ENCODE peak calls at places on chromosomes 1 and 21, in nine cellular contexts. H is H4; T is NCI-H226; O is progenitor cell of endocrine pancreas; X is Karpas-422; A is stimulated activated CD4-positive, alpha-beta T cell treated with anti-CD3 and anti-CD28 coated beads, Interleukin-1b, Interleukin-23, amount 100 ng/mL, for 4 hours; U is dorsolateral prefrontal cortex; Y is Ammon's horn; N is amniotic stem cell. F is an unnamed sample.

GRCh38 chr1:221315330-221315729 is 426.6 kb downstream of the DUSP10 start:
- DNase-seq in H (no peak), T (no peak), O (no peak), X (no peak), A (no peak), U (no peak), Y (no peak), N (peak; percentile 57), F (no peak)

GRCh38 chr1:173666646-173667045 is 3.0 kb downstream of the ANKRD45 start:
- DNase-seq in H (no peak), T (no peak), O (no peak), X (no peak), A (no peak), U (no peak), Y (no peak), N (no peak), F (no peak)

GRCh38 chr1:1121611-1122077 is 5.8 kb upstream of the C1orf159 start:
- DNase-seq in H (no peak), T (no peak), O (no peak), X (no peak), A (no peak), U (no peak), Y (no peak), N (no peak), F (no peak)

GRCh38 chr1:27596261-27596660 is 7.7 kb downstream of the AHDC1 start:
- DNase-seq in H (no peak), T (no peak), O (no peak), X (no peak), A (no peak), U (no peak), Y (no peak), N (no peak), F (no peak)

GRCh38 chr1:243267346-243268283 is 11.8 kb downstream of the SDCCAG8 start:
- DNase-seq in H (no peak), T (peak; percentile 13), O (no peak), X (peak; percentile 56), A (no peak), U (no peak), Y (peak; percentile 31), N (no peak), F (no peak)

GRCh38 chr1:211420845-211421454 is 71.0 kb downstream of the RD3 start:
- DNase-seq in H (no peak), T (no peak), O (no peak), X (no peak), A (no peak), U (no peak), Y (no peak), N (no peak), F (no peak)

GRCh38 chr1:106439475-106439874 is 617.0 kb upstream of the PRMT6 start:
- DNase-seq in H (peak; percentile 8), T (no peak), O (no peak), X (no peak), A (no peak), U (no peak), Y (peak; percentile 2), N (no peak), F (no peak)

GRCh38 chr1:51235611-51236547 is at the start of gene RNF11:
- DNase-seq in H (peak; percentile 90), T (peak; percentile 86), O (peak; percentile 84), X (peak; percentile 96), A (peak; percentile 84), U (peak; percentile 93), Y (peak; percentile 96), N (peak; percentile 82), F (peak; percentile 86)

GRCh38 chr1:5971471-5972197 is 20.6 kb downstream of the NPHP4 start:
- DNase-seq in H (no peak), T (no peak), O (no peak), X (no peak), A (no peak), U (peak; percentile 24), Y (no peak), N (no peak), F (no peak)

GRCh38 chr1:16718908-16719533 is 21.3 kb upstream of the RNU1-4 start:
- DNase-seq in H (peak; percentile 11), T (no peak), O (no peak), X (peak; percentile 41), A (no peak), U (no peak), Y (peak; percentile 2), N (no peak), F (no peak)

GRCh38 chr1:31617917-31618746 is 643 bp downstream of the HCRTR1 start:
- DNase-seq in H (no peak), T (no peak), O (peak; percentile 69), X (peak; percentile 77), A (no peak), U (no peak), Y (no peak), N (no peak), F (no peak)

GRCh38 chr1:55868026-55868425 is 652.9 kb upstream of the USP24 start:
- DNase-seq in H (peak; percentile 25), T (no peak), O (no peak), X (peak; percentile 33), A (no peak), U (no peak), Y (no peak), N (no peak), F (no peak)

GRCh38 chr1:47585141-47585902 is 147.5 kb downstream of the FOXD2 start:
- DNase-seq in H (no peak), T (no peak), O (no peak), X (no peak), A (no peak), U (no peak), Y (no peak), N (no peak), F (no peak)

GRCh38 chr1:111660204-111661150 is 40.9 kb downstream of the RAP1A start:
- DNase-seq in H (no peak), T (no peak), O (no peak), X (peak; percentile 59), A (no peak), U (no peak), Y (peak; percentile 10), N (no peak), F (no peak)

GRCh38 chr21:42567861-42568260 is 54.2 kb downstream of the SLC37A1 start:
- DNase-seq in H (no peak), T (no peak), O (no peak), X (no peak), A (no peak), U (peak; percentile 12), Y (no peak), N (no peak), F (no peak)

GRCh38 chr1:209398330-209398991 is 185.1 kb upstream of the CAMK1G start:
- DNase-seq in H (peak; percentile 96), T (peak; percentile 82), O (no peak), X (no peak), A (no peak), U (no peak), Y (peak; percentile 51), N (peak; percentile 51), F (no peak)

GRCh38 chr1:1305300-1306069 is 2.2 kb downstream of the ACAP3 start:
- DNase-seq in H (peak; percentile 87), T (peak; percentile 82), O (no peak), X (peak; percentile 95), A (peak; percentile 67), U (no peak), Y (no peak), N (no peak), F (peak; percentile 23)

GRCh38 chr1:217311766-217312165 is 319.1 kb downstream of the GPATCH2 start:
- DNase-seq in H (no peak), T (no peak), O (no peak), X (peak; percentile 76), A (no peak), U (no peak), Y (peak; percentile 14), N (no peak), F (no peak)

GRCh38 chr1:35931424-35932157 is 686 bp downstream of the AGO3 start:
- DNase-seq in H (peak; percentile 5), T (no peak), O (no peak), X (peak; percentile 72), A (no peak), U (no peak), Y (no peak), N (no peak), F (no peak)

GRCh38 chr1:89831462-89832113 is 10.8 kb downstream of the LRRC8D start:
- DNase-seq in H (no peak), T (no peak), O (no peak), X (no peak), A (no peak), U (peak; percentile 48), Y (peak; percentile 72), N (no peak), F (peak; percentile 31)

GRCh38 chr1:1179983-1180861 is 6.5 kb downstream of the TTLL10 start:
- DNase-seq in H (no peak), T (no peak), O (no peak), X (peak; percentile 65), A (no peak), U (no peak), Y (no peak), N (no peak), F (no peak)

GRCh38 chr1:94095744-94096469 is 25.0 kb downstream of the ABCA4 start:
- DNase-seq in H (no peak), T (no peak), O (no peak), X (no peak), A (no peak), U (no peak), Y (no peak), N (no peak), F (no peak)

GRCh38 chr1:242751941-242752340 is 227.4 kb upstream of the PLD5 start:
- DNase-seq in H (no peak), T (no peak), O (no peak), X (no peak), A (no peak), U (no peak), Y (no peak), N (no peak), F (no peak)

GRCh38 chr1:218345673-218346390 is 696 bp downstream of the TGFB2 start:
- DNase-seq in H (peak; percentile 51), T (peak; percentile 32), O (peak; percentile 57), X (peak; percentile 78), A (no peak), U (peak; percentile 66), Y (peak; percentile 70), N (no peak), F (peak; percentile 33)

GRCh38 chr1:232334811-232335210 is 295.1 kb downstream of the SIPA1L2 start:
- DNase-seq in H (no peak), T (no peak), O (no peak), X (no peak), A (no peak), U (no peak), Y (no peak), N (no peak), F (no peak)

GRCh38 chr1:229810140-229810539 is 184.1 kb downstream of the URB2 start:
- DNase-seq in H (no peak), T (no peak), O (no peak), X (no peak), A (no peak), U (no peak), Y (no peak), N (no peak), F (no peak)

GRCh38 chr1:51284487-51284954 is 45.8 kb downstream of the TTC39A start:
- DNase-seq in H (no peak), T (peak; percentile 88), O (no peak), X (no peak), A (no peak), U (no peak), Y (no peak), N (no peak), F (no peak)

GRCh38 chr1:163069142-163069541 is at the start of gene RGS4:
- DNase-seq in H (peak; percentile 37), T (peak; percentile 95), O (peak; percentile 15), X (no peak), A (no peak), U (peak; percentile 80), Y (peak; percentile 81), N (peak; percentile 97), F (no peak)

GRCh38 chr1:64894438-64895196 is 71.7 kb downstream of the JAK1 start:
- DNase-seq in H (no peak), T (no peak), O (no peak), X (no peak), A (no peak), U (no peak), Y (no peak), N (no peak), F (no peak)